ENCODE peak calls at places on chromosomes 5 and 9, in eight cellular contexts. G is GM12878, O is H1, E is transverse colon, M is stomach, U is suprapubic skin, Z is HepG2, I is SK-N-SH. A is an unnamed sample.

GRCh38 chr5:41122459-41122858 is 51.3 kb upstream of the MROH2B start:
- DNase-seq in G (no peak), O (peak; percentile 50), E (no peak), M (no peak), U (no peak), Z (no peak), I (no peak), A (no peak)

GRCh38 chr9:73270967-73271722 is 119.5 kb downstream of the ANXA1 start:
- DNase-seq in G (no peak), O (no peak), E (no peak), M (no peak), U (no peak), Z (peak; percentile 75), I (no peak), A (no peak)

GRCh38 chr9:91065231-91066041 is 263.8 kb downstream of the SYK start:
- DNase-seq in G (no peak), O (peak; percentile 22), E (no peak), M (no peak), U (no peak), Z (peak; percentile 26), I (no peak), A (no peak)

GRCh38 chr5:77973253-77973609 is 197.1 kb upstream of the TBCA start:
- DNase-seq in G (no peak), O (no peak), E (no peak), M (no peak), U (no peak), Z (no peak), I (no peak), A (peak; percentile 49)

GRCh38 chr9:20854444-20854843 is 170.4 kb downstream of the FOCAD start:
- DNase-seq in G (no peak), O (no peak), E (no peak), M (no peak), U (no peak), Z (no peak), I (no peak), A (no peak)

GRCh38 chr9:83433841-83434240 is 104.4 kb downstream of the FRMD3 start:
- DNase-seq in G (no peak), O (no peak), E (no peak), M (no peak), U (no peak), Z (no peak), I (no peak), A (no peak)

GRCh38 chr9:18396102-18396728 is 77.7 kb upstream of the ADAMTSL1 start:
- DNase-seq in G (no peak), O (no peak), E (no peak), M (no peak), U (no peak), Z (peak; percentile 1), I (peak; percentile 4), A (no peak)

GRCh38 chr5:56360816-56361215 is 127.7 kb upstream of the ANKRD55 start:
- DNase-seq in G (no peak), O (no peak), E (no peak), M (no peak), U (no peak), Z (no peak), I (no peak), A (no peak)

GRCh38 chr5:122585111-122585415 is 189.8 kb upstream of the SNX2 start:
- DNase-seq in G (no peak), O (no peak), E (no peak), M (no peak), U (no peak), Z (no peak), I (no peak), A (no peak)

GRCh38 chr9:72872718-72873117 is 80.1 kb downstream of the ALDH1A1 start:
- DNase-seq in G (no peak), O (no peak), E (peak; percentile 20), M (no peak), U (no peak), Z (no peak), I (no peak), A (no peak)

GRCh38 chr5:171595401-171595800 is 176.0 kb downstream of the FGF18 start:
- DNase-seq in G (no peak), O (no peak), E (no peak), M (no peak), U (no peak), Z (no peak), I (no peak), A (no peak)

GRCh38 chr9:93013856-93014582 is 44.5 kb upstream of the SUSD3 start:
- DNase-seq in G (no peak), O (peak; percentile 53), E (no peak), M (no peak), U (peak; percentile 61), Z (no peak), I (peak; percentile 11), A (peak; percentile 18)

GRCh38 chr5:50667079-50667652 is 729 bp downstream of the PARP8 start:
- DNase-seq in G (no peak), O (peak; percentile 85), E (peak; percentile 52), M (peak; percentile 63), U (peak; percentile 83), Z (no peak), I (peak; percentile 80), A (peak; percentile 94)

GRCh38 chr9:3751125-3751758 is 225.4 kb upstream of the RFX3 start:
- DNase-seq in G (no peak), O (no peak), E (no peak), M (no peak), U (no peak), Z (peak; percentile 3), I (no peak), A (no peak)

GRCh38 chr5:171845857-171846785 is 60.5 kb downstream of the SMIM23 start:
- DNase-seq in G (no peak), O (no peak), E (no peak), M (no peak), U (no peak), Z (no peak), I (no peak), A (no peak)

GRCh38 chr5:44638286-44638869 is 170.4 kb upstream of the MRPS30 start:
- DNase-seq in G (no peak), O (peak; percentile 43), E (no peak), M (no peak), U (no peak), Z (no peak), I (no peak), A (no peak)

GRCh38 chr5:32961066-32961429 is 249.9 kb downstream of the NPR3 start:
- DNase-seq in G (no peak), O (no peak), E (no peak), M (no peak), U (no peak), Z (no peak), I (no peak), A (no peak)

GRCh38 chr5:138843789-138844461 is 31.2 kb downstream of the LRRTM2 start:
- DNase-seq in G (no peak), O (no peak), E (no peak), M (no peak), U (no peak), Z (no peak), I (no peak), A (no peak)

GRCh38 chr9:94011134-94011533 is 56.0 kb upstream of the BARX1 start:
- DNase-seq in G (no peak), O (no peak), E (peak; percentile 19), M (peak; percentile 41), U (no peak), Z (no peak), I (no peak), A (peak; percentile 24)

DNA sequence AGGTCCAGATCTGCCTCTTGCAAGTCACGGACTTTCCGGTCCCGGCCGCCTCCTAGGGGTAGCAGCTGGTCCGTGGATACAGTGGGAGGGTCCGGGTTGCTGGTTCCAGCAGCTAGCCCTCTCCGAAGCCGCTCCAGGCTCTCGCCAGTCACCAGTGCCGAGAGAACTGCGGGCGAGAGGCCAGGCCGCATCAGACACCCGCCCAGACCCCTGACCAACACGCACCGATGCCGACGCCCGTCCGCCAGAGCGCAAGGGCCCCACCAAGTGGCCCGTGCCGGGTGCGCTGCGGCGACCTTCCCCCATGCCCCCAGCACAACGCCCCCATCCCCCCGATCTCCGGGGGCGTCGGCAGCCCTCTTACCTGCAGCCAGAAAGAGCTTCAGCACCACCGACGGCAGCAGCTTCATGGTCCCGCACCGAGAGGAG is 470 bp downstream of the HBEGF start:
- DNase-seq in G (no peak), O (no peak), E (peak; percentile 60), M (peak; percentile 68), U (no peak), Z (peak; percentile 35), I (peak; percentile 88), A (peak; percentile 92)
- TF ChIP-seq EP300 in G (no peak), O (no peak), E (no peak), M (no peak), U (no peak), Z (no peak), I (no peak), A (no peak)

DNA sequence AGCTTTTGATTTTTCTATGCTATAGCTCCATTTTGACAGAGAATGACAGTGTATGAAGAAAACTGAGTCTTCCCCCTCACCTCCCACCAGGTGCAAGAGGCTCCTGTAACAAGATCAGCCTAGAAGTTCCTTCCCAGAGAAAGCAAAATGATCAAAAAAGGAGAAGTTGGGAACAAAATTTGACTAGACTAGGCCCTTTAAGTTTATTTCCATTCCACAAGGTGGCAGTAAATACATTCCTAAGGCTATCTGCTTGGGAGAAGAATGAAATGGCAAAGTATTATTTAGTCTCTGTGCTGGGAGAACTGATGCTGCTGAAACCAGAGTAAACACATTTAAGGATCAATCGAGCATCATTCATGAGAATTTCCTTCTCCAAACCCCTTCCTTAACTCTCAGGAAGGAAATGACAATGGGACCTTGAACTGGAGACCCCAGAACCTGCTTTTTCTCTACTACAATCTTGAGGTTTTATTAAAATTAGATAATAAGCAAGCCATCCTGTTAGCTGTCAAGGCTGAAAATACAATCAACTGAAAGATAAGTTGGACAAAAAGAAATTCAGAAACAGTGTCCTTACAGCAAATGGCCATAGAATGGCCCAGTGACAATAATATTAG is 133.1 kb upstream of the TUT7 start:
- DNase-seq in G (no peak), O (no peak), E (no peak), M (no peak), U (no peak), Z (peak; percentile 23), I (peak; percentile 59), A (no peak)
- TF ChIP-seq CTCF in G (peak; percentile 50), O (peak; percentile 49), E (peak; percentile 54), M (peak; percentile 54), U (peak; percentile 49), Z (peak; percentile 55), I (peak; percentile 76), A (peak; percentile 62)

DNA sequence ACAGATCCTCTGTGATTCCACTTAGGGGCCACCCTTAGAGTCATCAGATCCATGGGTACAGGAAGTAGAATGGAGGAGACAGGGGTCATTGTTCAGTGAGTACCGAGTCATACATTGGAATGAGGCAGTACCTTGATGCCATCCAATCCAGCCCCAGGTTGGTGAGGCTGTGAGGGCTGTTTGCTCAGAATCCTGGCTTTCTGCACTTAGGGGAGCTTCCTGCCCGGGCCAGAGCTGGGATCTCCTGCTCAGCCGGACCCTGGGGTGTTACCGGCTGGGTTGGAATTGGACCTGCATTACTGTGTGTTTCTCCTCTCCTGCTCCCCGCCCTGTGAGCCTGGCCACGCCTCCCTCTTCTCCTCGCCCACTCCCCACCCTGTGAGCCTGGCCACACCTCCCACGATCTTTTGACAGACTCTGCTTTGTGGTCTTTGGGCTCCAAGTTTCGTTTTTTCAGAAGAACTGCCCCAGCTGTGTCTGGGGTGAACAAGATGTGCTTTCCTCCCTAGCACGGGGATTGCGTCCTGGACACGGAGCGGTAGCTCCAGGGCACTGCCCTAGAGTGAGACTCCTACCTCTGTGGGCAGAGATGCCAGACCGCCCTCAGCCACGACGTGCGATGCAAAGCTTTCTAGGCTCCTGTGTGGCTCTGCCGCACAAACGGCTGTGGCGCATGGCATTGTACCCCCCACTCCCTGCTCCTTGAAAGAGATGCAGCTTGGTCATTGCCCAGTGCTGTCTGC is 15.4 kb downstream of the TRAF2 start:
- DNase-seq in G (peak; percentile 83), O (no peak), E (peak; percentile 79), M (peak; percentile 57), U (no peak), Z (peak; percentile 88), I (no peak), A (peak; percentile 42)
- TF ChIP-seq POLR2AphosphoS5 in G (peak; percentile 95), O (no peak), E (peak; percentile 17), M (no peak), U (no peak), Z (no peak), I (no peak), A (no peak)

GRCh38 chr5:1007221-1007680 is 1.4 kb upstream of the NKD2 start:
- DNase-seq in G (no peak), O (peak; percentile 44), E (peak; percentile 4), M (peak; percentile 5), U (peak; percentile 74), Z (no peak), I (no peak), A (peak; percentile 60)
- TF ChIP-seq EP300 in G (no peak), O (no peak), E (no peak), M (no peak), U (no peak), Z (no peak), I (no peak), A (no peak)

A was measured in upper lobe of left lung.